ENCODE peak calls at places on chromosomes 13 and 19, in six cellular contexts. O, K, E, L, N and V are unnamed samples.

GRCh38 chr19:33666196-33666595 is 44.4 kb downstream of the CHST8 start:
- DNase-seq in O (no peak), K (no peak), L (no peak), N (no peak), E (no peak), V (no peak)

GRCh38 chr19:38210458-38210987 is 13.5 kb downstream of the DPF1 start:
- DNase-seq in E (peak), O (peak), K (no peak), N (no peak), L (no peak), V (no peak)

GRCh38 chr19:13835791-13836723 is 40.8 kb downstream of the ZSWIM4 start:
- DNase-seq in K (no peak), L (no peak), N (no peak), O (no peak), E (no peak), V (no peak)

GRCh38 chr19:45025264-45025663 is 13.6 kb upstream of the CLASRP start:
- DNase-seq in E (no peak), L (no peak), K (no peak), N (no peak), O (no peak), V (no peak)

GRCh38 chr13:49046002-49046401 is 70.3 kb downstream of the FNDC3A start:
- DNase-seq in L (no peak), N (no peak), O (no peak), E (no peak), K (no peak), V (no peak)

GRCh38 chr19:14141041-14141440 is 4.7 kb upstream of the ASF1B start:
- DNase-seq in K (no peak), O (no peak), L (no peak), N (no peak), E (no peak), V (no peak)

GRCh38 chr19:38134538-38135149 is 89.4 kb downstream of the DPF1 start:
- DNase-seq in K (peak), L (peak), N (no peak), E (no peak), O (peak), V (peak)

GRCh38 chr13:23921451-23921888 is 24.2 kb upstream of the C1QTNF9B start:
- DNase-seq in O (peak), N (no peak), L (peak), K (no peak), E (no peak), V (no peak)

GRCh38 chr13:24202215-24202614 is 41.7 kb downstream of the SPATA13 start:
- DNase-seq in E (no peak), L (no peak), K (no peak), O (no peak), N (no peak), V (no peak)

GRCh38 chr13:106296723-106297122 is 238.7 kb downstream of the EFNB2 start:
- DNase-seq in L (no peak), N (no peak), O (no peak), K (no peak), E (no peak), V (no peak)

GRCh38 chr19:18633321-18633720 is 3.5 kb upstream of the KLHL26 start:
- DNase-seq in E (no peak), N (no peak), L (no peak), O (no peak), K (no peak), V (no peak)

GRCh38 chr13:67877031-67877430 is 646.9 kb upstream of the PCDH9 start:
- DNase-seq in E (no peak), K (no peak), N (no peak), L (no peak), O (no peak), V (no peak)

GRCh38 chr13:93789058-93789457 is 562.5 kb downstream of the GPC6 start:
- DNase-seq in E (no peak), K (no peak), L (no peak), N (no peak), O (no peak), V (no peak)

GRCh38 chr13:37869506-37869755 is 141 bp downstream of the TRPC4 start:
- DNase-seq in E (no peak), L (no peak), N (no peak), K (no peak), O (peak), V (no peak)

GRCh38 chr13:20157387-20157786 is 3.5 kb downstream of the GJA3 start:
- DNase-seq in K (no peak), L (no peak), N (no peak), E (no peak), O (no peak), V (no peak)

GRCh38 chr19:1082165-1082927 is 12.8 kb downstream of the POLR2E start:
- DNase-seq in O (peak), K (peak), E (no peak), L (peak), N (peak), V (peak)

GRCh38 chr19:33344210-33344609 is 29.3 kb upstream of the CEBPG start:
- DNase-seq in L (no peak), E (no peak), O (peak), N (no peak), K (no peak), V (no peak)

GRCh38 chr19:35731779-35732405 is 10.4 kb downstream of the IGFLR1 start:
- DNase-seq in O (no peak), N (no peak), K (no peak), L (no peak), E (no peak), V (no peak)

GRCh38 chr13:111202745-111203144 is 87.6 kb downstream of the ARHGEF7 start:
- DNase-seq in E (no peak), O (peak), L (peak), K (peak), N (no peak), V (peak)